ENCODE peak calls at places on chromosome 17, in eight cellular contexts. One of them, this sample, is unnamed.

GRCh38 chr17:64920026-64920418 is 744 bp upstream of the LRRC37A3 start:
- DNase-seq in progenitor cell of endocrine pancreas: no peak
- DNase-seq in RWPE1: no peak
- DNase-seq in GM10248: no peak
- DNase-seq in A549: no peak
- DNase-seq in tibial nerve: no peak
- DNase-seq in neural crest cell: no peak
- DNase-seq in heart right ventricle: peak
- DNase-seq in this sample: no peak

GRCh38 chr17:77526728-77527355 is 386.1 kb downstream of the SEC14L1 start:
- DNase-seq in GM10248: no peak
- DNase-seq in progenitor cell of endocrine pancreas: no peak
- DNase-seq in neural crest cell: no peak
- DNase-seq in tibial nerve: no peak
- DNase-seq in A549: no peak
- DNase-seq in RWPE1: no peak
- DNase-seq in heart right ventricle: no peak
- DNase-seq in this sample: no peak

GRCh38 chr17:3866269-3866668 is 20.2 kb upstream of the NCBP3 start:
- DNase-seq in progenitor cell of endocrine pancreas: no peak
- DNase-seq in tibial nerve: no peak
- DNase-seq in GM10248: no peak
- DNase-seq in neural crest cell: no peak
- DNase-seq in A549: no peak
- DNase-seq in heart right ventricle: no peak
- DNase-seq in RWPE1: no peak
- DNase-seq in this sample: no peak

GRCh38 chr17:46984892-46985291 is 5.8 kb upstream of the RPRML start:
- DNase-seq in A549: no peak
- DNase-seq in progenitor cell of endocrine pancreas: no peak
- DNase-seq in GM10248: no peak
- DNase-seq in tibial nerve: no peak
- DNase-seq in neural crest cell: no peak
- DNase-seq in RWPE1: no peak
- DNase-seq in heart right ventricle: no peak
- DNase-seq in this sample: no peak

GRCh38 chr17:28910534-28910933 is 7.7 kb upstream of the DHRS13 start:
- DNase-seq in tibial nerve: no peak
- DNase-seq in neural crest cell: no peak
- DNase-seq in A549: no peak
- DNase-seq in GM10248: no peak
- DNase-seq in RWPE1: no peak
- DNase-seq in heart right ventricle: no peak
- DNase-seq in progenitor cell of endocrine pancreas: no peak
- DNase-seq in this sample: no peak

GRCh38 chr17:10226930-10227695 is 28.7 kb upstream of the GAS7 start:
- DNase-seq in GM10248: peak
- DNase-seq in neural crest cell: peak
- DNase-seq in heart right ventricle: peak
- DNase-seq in A549: peak
- DNase-seq in RWPE1: peak
- DNase-seq in progenitor cell of endocrine pancreas: peak
- DNase-seq in tibial nerve: peak
- DNase-seq in this sample: peak

GRCh38 chr17:69335018-69335417 is 8.1 kb upstream of the ABCA5 start:
- DNase-seq in GM10248: no peak
- DNase-seq in RWPE1: peak
- DNase-seq in heart right ventricle: no peak
- DNase-seq in neural crest cell: no peak
- DNase-seq in A549: peak
- DNase-seq in tibial nerve: no peak
- DNase-seq in progenitor cell of endocrine pancreas: no peak
- DNase-seq in this sample: no peak

GRCh38 chr17:43615330-43615729 is 46.4 kb downstream of the MEOX1 start:
- DNase-seq in GM10248: no peak
- DNase-seq in RWPE1: peak
- DNase-seq in neural crest cell: no peak
- DNase-seq in tibial nerve: no peak
- DNase-seq in A549: no peak
- DNase-seq in heart right ventricle: no peak
- DNase-seq in progenitor cell of endocrine pancreas: no peak
- DNase-seq in this sample: no peak

GRCh38 chr17:20040216-20040615 is 31.1 kb downstream of the SPECC1 start:
- DNase-seq in neural crest cell: no peak
- DNase-seq in A549: no peak
- DNase-seq in heart right ventricle: no peak
- DNase-seq in progenitor cell of endocrine pancreas: no peak
- DNase-seq in GM10248: no peak
- DNase-seq in tibial nerve: no peak
- DNase-seq in RWPE1: no peak
- DNase-seq in this sample: no peak

GRCh38 chr17:43720311-43721060 is 38.1 kb downstream of the SOST start:
- DNase-seq in progenitor cell of endocrine pancreas: peak
- DNase-seq in GM10248: peak
- DNase-seq in heart right ventricle: peak
- DNase-seq in tibial nerve: peak
- DNase-seq in A549: peak
- DNase-seq in RWPE1: peak
- DNase-seq in neural crest cell: peak
- DNase-seq in this sample: peak

GRCh38 chr17:62950067-62950466 is 16.0 kb upstream of the TANC2 start:
- DNase-seq in A549: no peak
- DNase-seq in GM10248: no peak
- DNase-seq in tibial nerve: no peak
- DNase-seq in progenitor cell of endocrine pancreas: no peak
- DNase-seq in heart right ventricle: peak
- DNase-seq in neural crest cell: no peak
- DNase-seq in RWPE1: peak
- DNase-seq in this sample: no peak

GRCh38 chr17:3792481-3792880 is 8.5 kb downstream of the ITGAE start:
- DNase-seq in tibial nerve: no peak
- DNase-seq in heart right ventricle: no peak
- DNase-seq in neural crest cell: no peak
- DNase-seq in progenitor cell of endocrine pancreas: no peak
- DNase-seq in A549: no peak
- DNase-seq in GM10248: no peak
- DNase-seq in RWPE1: no peak
- DNase-seq in this sample: no peak

GRCh38 chr17:19354123-19354522 is 8.4 kb downstream of the B9D1 start:
- DNase-seq in neural crest cell: no peak
- DNase-seq in A549: no peak
- DNase-seq in tibial nerve: no peak
- DNase-seq in RWPE1: peak
- DNase-seq in GM10248: no peak
- DNase-seq in heart right ventricle: no peak
- DNase-seq in progenitor cell of endocrine pancreas: no peak
- DNase-seq in this sample: no peak

GRCh38 chr17:46826116-46826515 is 7.6 kb upstream of the WNT3 start:
- DNase-seq in neural crest cell: no peak
- DNase-seq in GM10248: no peak
- DNase-seq in RWPE1: no peak
- DNase-seq in tibial nerve: no peak
- DNase-seq in heart right ventricle: no peak
- DNase-seq in progenitor cell of endocrine pancreas: no peak
- DNase-seq in A549: no peak
- DNase-seq in this sample: no peak

GRCh38 chr17:602436-602835 is 112.2 kb downstream of the VPS53 start:
- DNase-seq in heart right ventricle: no peak
- DNase-seq in RWPE1: no peak
- DNase-seq in GM10248: no peak
- DNase-seq in A549: no peak
- DNase-seq in neural crest cell: no peak
- DNase-seq in tibial nerve: no peak
- DNase-seq in progenitor cell of endocrine pancreas: no peak
- DNase-seq in this sample: no peak

GRCh38 chr17:622356-622755 is 92.3 kb downstream of the VPS53 start:
- DNase-seq in progenitor cell of endocrine pancreas: no peak
- DNase-seq in A549: no peak
- DNase-seq in GM10248: no peak
- DNase-seq in neural crest cell: no peak
- DNase-seq in RWPE1: no peak
- DNase-seq in tibial nerve: no peak
- DNase-seq in heart right ventricle: no peak
- DNase-seq in this sample: no peak

GRCh38 chr17:74870512-74870911 is 2.3 kb downstream of the FDXR start:
- DNase-seq in neural crest cell: no peak
- DNase-seq in RWPE1: no peak
- DNase-seq in progenitor cell of endocrine pancreas: no peak
- DNase-seq in tibial nerve: no peak
- DNase-seq in GM10248: no peak
- DNase-seq in heart right ventricle: no peak
- DNase-seq in A549: no peak
- DNase-seq in this sample: no peak

GRCh38 chr17:72719582-72720493 is 372.6 kb downstream of the SLC39A11 start:
- DNase-seq in RWPE1: no peak
- DNase-seq in GM10248: no peak
- DNase-seq in neural crest cell: peak
- DNase-seq in heart right ventricle: no peak
- DNase-seq in tibial nerve: no peak
- DNase-seq in progenitor cell of endocrine pancreas: no peak
- DNase-seq in A549: no peak
- DNase-seq in this sample: peak

DNA sequence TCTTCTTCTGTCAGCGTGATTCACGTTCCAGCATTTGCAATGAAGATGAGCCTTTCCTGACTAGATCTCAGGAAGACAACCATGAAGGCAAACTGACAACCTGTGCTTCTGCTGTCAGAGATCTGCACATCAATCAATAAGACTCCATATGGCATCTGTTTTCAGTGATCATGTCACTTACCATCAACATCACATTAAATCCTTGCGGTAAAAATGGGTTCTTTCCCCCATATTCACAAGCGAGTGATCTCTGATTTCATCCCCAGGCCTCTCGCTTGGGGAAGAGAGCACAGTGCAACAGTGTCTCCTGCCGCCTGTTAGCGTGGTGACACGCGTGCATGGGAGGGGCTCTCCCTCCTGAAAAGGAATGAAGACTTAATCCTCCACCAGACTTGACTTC is 11.1 kb downstream of the NACA2 start:
- DNase-seq in tibial nerve: no peak
- DNase-seq in progenitor cell of endocrine pancreas: no peak
- DNase-seq in GM10248: no peak
- DNase-seq in heart right ventricle: no peak
- DNase-seq in RWPE1: no peak
- DNase-seq in A549: no peak
- DNase-seq in neural crest cell: no peak
- DNase-seq in this sample: no peak
- TF ChIP-seq CTCF in tibial nerve: no peak
- TF ChIP-seq CTCF in progenitor cell of endocrine pancreas: no peak
- TF ChIP-seq CTCF in GM10248: peak
- TF ChIP-seq CTCF in heart right ventricle: no peak
- TF ChIP-seq CTCF in RWPE1: no peak
- TF ChIP-seq CTCF in A549: no peak
- TF ChIP-seq CTCF in neural crest cell: no peak
- TF ChIP-seq CTCF in this sample: no peak

DNA sequence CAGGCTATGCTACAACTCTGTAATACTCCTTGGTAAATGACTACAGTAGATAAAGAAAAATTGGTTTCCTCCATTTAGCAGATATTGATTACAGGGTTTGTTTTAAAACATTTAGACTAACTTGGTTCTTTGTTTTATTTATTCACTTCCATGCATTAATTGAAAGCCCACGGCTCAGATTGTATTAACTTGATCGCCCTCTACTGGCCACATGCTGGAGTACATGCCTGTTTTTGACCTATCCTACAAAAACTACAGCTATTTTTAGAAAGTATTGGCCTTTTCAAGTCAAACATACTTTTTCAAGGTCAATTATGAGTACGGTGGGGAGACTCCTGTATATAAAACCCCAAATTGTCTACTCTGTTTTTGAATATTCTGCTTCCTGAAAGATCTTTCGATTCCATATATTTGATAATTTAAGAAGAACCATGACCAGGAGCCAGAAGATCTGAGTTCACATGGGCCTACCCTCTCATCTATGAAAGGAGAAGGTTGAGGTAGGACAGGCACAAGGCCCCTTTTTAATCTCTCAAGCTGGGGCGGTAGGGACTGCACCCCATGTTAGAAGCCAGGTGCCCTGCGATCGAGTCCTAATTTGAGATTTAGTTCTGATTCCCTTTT is 51.8 kb downstream of the CA10 start:
- DNase-seq in GM10248: peak
- DNase-seq in neural crest cell: peak
- DNase-seq in progenitor cell of endocrine pancreas: peak
- DNase-seq in tibial nerve: peak
- DNase-seq in A549: peak
- DNase-seq in heart right ventricle: peak
- DNase-seq in RWPE1: peak
- DNase-seq in this sample: peak
- TF ChIP-seq CTCF in GM10248: peak
- TF ChIP-seq CTCF in neural crest cell: peak
- TF ChIP-seq CTCF in progenitor cell of endocrine pancreas: peak
- TF ChIP-seq CTCF in tibial nerve: peak
- TF ChIP-seq CTCF in A549: peak
- TF ChIP-seq CTCF in heart right ventricle: peak
- TF ChIP-seq CTCF in RWPE1: peak
- TF ChIP-seq CTCF in this sample: peak

DNA sequence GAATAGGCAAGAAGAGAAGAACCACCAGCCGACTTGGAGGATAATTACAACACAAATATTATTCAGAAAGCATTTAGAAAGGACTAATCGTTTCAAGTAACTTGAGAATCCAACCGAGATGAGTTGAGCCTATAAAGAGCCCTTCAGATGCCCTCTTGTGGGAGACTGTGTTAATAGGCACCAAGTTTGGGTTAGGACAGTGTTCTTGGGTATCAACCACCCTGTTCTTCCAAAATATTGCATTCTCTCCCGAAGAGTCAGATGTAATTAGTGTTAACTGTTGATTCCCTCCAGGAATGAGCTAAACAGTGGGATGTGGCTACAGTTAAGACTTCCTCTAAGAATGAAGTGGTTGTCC is 87.8 kb upstream of the NOL11 start:
- DNase-seq in progenitor cell of endocrine pancreas: no peak
- DNase-seq in A549: no peak
- DNase-seq in RWPE1: peak
- DNase-seq in heart right ventricle: no peak
- DNase-seq in neural crest cell: no peak
- DNase-seq in GM10248: peak
- DNase-seq in tibial nerve: no peak
- DNase-seq in this sample: no peak
- TF ChIP-seq CTCF in progenitor cell of endocrine pancreas: no peak
- TF ChIP-seq CTCF in A549: peak
- TF ChIP-seq CTCF in RWPE1: no peak
- TF ChIP-seq CTCF in heart right ventricle: peak
- TF ChIP-seq CTCF in neural crest cell: peak
- TF ChIP-seq CTCF in GM10248: peak
- TF ChIP-seq CTCF in tibial nerve: no peak
- TF ChIP-seq CTCF in this sample: no peak

DNA sequence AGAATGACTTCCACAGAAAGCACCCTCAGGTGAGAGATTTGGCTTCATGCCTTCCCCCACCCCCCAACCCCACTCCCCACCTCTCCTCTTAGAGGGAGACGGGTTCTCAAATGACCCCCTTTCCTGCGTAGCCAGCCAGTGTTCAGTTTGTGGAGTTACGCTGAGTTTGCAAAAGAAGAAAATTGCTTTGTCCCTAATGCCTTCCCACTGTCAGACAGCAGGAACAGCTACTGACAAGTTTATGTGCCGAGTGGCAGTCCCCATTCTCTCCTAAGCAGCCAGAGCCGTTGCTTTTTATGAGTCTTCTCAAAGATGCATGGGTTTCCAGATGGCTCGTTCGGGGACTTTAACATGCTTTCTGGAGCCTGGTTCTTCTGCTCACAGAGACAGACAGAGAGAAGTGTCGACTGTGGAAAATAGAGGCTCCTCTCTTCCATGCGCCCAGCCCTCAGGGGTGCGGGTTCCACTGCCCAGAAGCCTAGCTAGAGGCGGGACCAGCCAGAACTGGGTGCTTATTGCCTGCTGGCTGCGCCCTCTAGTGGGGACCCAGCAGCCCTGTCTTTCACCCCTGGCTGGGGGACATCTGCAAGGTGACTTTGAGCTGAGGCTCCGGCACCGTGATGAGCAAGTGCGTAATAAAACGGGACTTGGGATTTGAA is 73.4 kb downstream of the CCDC182 start:
- DNase-seq in RWPE1: peak
- DNase-seq in neural crest cell: peak
- DNase-seq in heart right ventricle: peak
- DNase-seq in A549: peak
- DNase-seq in GM10248: peak
- DNase-seq in progenitor cell of endocrine pancreas: peak
- DNase-seq in tibial nerve: peak
- DNase-seq in this sample: peak
- TF ChIP-seq CTCF in RWPE1: peak
- TF ChIP-seq CTCF in neural crest cell: peak
- TF ChIP-seq CTCF in heart right ventricle: peak
- TF ChIP-seq CTCF in A549: peak
- TF ChIP-seq CTCF in GM10248: peak
- TF ChIP-seq CTCF in progenitor cell of endocrine pancreas: peak
- TF ChIP-seq CTCF in tibial nerve: peak
- TF ChIP-seq CTCF in this sample: peak